ENCODE peak calls at places on chromosomes 5 and 9, in four cellular contexts. G is A549, Y is K562, M is GM12878. V is an unnamed sample.
A peak's percentile ranks its signal among the peaks of the same experiment; 100 is the strongest.

GRCh38 chr5:54094706-54095105 is 215.7 kb downstream of the ARL15 start:
- DNase-seq in G (no peak), Y (no peak), M (no peak), V (no peak)

GRCh38 chr5:120394259-120394658 is 69.8 kb upstream of the PRR16 start:
- DNase-seq in G (no peak), Y (no peak), M (no peak), V (no peak)

GRCh38 chr9:36322462-36322861 is 64.2 kb upstream of the GNE start:
- DNase-seq in G (no peak), Y (no peak), M (no peak), V (no peak)

GRCh38 chr9:95438958-95439357 is 77.8 kb downstream of the PTCH1 start:
- DNase-seq in G (no peak), Y (no peak), M (no peak), V (no peak)

GRCh38 chr5:126365446-126366198 is 57.6 kb upstream of the GRAMD2B start:
- DNase-seq in G (no peak), Y (no peak), M (no peak), V (peak; percentile 66)

GRCh38 chr5:115815693-115816225 is 700 bp downstream of the CDO1 start:
- DNase-seq in G (no peak), Y (no peak), M (no peak), V (no peak)

GRCh38 chr5:153629027-153629426 is 138.6 kb downstream of the GRIA1 start:
- DNase-seq in G (no peak), Y (no peak), M (no peak), V (peak; percentile 97)

GRCh38 chr9:136133959-136134484 is 15.3 kb upstream of the TMEM250 start:
- DNase-seq in G (no peak), Y (no peak), M (no peak), V (no peak)

GRCh38 chr9:104766025-104766424 is 2.1 kb downstream of the NIPSNAP3B start:
- DNase-seq in G (no peak), Y (no peak), M (no peak), V (no peak)

GRCh38 chr5:95647886-95648860 is 1.6 kb downstream of the RFESD start:
- DNase-seq in G (no peak), Y (peak; percentile 39), M (no peak), V (peak; percentile 26)

GRCh38 chr5:154794525-154795234 is 39.5 kb downstream of the LARP1 start:
- DNase-seq in G (no peak), Y (no peak), M (no peak), V (peak; percentile 85)

GRCh38 chr9:127066775-127067111 is 55.7 kb downstream of the ANGPTL2 start:
- DNase-seq in G (no peak), Y (no peak), M (no peak), V (peak; percentile 79)

GRCh38 chr5:94562327-94562971 is 56.0 kb downstream of the KIAA0825 start:
- DNase-seq in G (no peak), Y (no peak), M (no peak), V (no peak)

GRCh38 chr5:113682497-113683136 is 169.1 kb downstream of the YTHDC2 start:
- DNase-seq in G (no peak), Y (no peak), M (no peak), V (peak; percentile 8)

GRCh38 chr9:35549466-35549865 is 55.6 kb upstream of the TESK1 start:
- DNase-seq in G (no peak), Y (no peak), M (no peak), V (no peak)

GRCh38 chr9:133524146-133524545 is 613 bp downstream of the MYMK start:
- DNase-seq in G (no peak), Y (no peak), M (no peak), V (no peak)

GRCh38 chr9:133520121-133520835 is 4.5 kb downstream of the MYMK start:
- DNase-seq in G (no peak), Y (no peak), M (no peak), V (no peak)

GRCh38 chr9:133521122-133522072 is 3.4 kb downstream of the MYMK start:
- DNase-seq in G (no peak), Y (no peak), M (no peak), V (no peak)

GRCh38 chr9:133523096-133523495 is 1.7 kb downstream of the MYMK start:
- DNase-seq in G (no peak), Y (no peak), M (no peak), V (no peak)

GRCh38 chr9:133522073-133522910 is 2.5 kb downstream of the MYMK start:
- DNase-seq in G (no peak), Y (no peak), M (no peak), V (no peak)
- TF ChIP-seq SMC3 in G (no peak), Y (no peak), M (no peak), V (no peak)

DNA sequence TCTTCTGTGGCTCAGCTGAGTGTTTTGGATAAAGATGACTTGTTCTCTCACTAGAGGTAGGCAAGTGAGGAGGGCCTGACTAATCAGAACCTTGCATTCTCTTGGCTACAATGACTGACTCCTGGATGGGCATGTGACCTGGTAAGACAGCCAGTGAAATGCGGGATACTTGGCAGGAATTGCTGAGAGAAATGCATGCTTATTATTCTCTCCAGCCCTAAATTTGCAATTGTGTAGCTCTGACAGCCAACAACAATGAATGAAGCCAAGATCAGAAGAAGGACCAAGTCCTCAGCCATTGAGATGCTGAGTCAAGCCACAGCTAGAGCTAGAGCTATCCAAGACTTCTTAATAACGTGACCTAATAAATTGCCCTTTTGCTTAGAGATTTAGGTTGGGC is 490.6 kb upstream of the ZNF608 start:
- DNase-seq in G (no peak), Y (no peak), M (no peak), V (no peak)
- TF ChIP-seq ELK1 in G (no peak), Y (no peak), M (no peak), V (no peak)

DNA sequence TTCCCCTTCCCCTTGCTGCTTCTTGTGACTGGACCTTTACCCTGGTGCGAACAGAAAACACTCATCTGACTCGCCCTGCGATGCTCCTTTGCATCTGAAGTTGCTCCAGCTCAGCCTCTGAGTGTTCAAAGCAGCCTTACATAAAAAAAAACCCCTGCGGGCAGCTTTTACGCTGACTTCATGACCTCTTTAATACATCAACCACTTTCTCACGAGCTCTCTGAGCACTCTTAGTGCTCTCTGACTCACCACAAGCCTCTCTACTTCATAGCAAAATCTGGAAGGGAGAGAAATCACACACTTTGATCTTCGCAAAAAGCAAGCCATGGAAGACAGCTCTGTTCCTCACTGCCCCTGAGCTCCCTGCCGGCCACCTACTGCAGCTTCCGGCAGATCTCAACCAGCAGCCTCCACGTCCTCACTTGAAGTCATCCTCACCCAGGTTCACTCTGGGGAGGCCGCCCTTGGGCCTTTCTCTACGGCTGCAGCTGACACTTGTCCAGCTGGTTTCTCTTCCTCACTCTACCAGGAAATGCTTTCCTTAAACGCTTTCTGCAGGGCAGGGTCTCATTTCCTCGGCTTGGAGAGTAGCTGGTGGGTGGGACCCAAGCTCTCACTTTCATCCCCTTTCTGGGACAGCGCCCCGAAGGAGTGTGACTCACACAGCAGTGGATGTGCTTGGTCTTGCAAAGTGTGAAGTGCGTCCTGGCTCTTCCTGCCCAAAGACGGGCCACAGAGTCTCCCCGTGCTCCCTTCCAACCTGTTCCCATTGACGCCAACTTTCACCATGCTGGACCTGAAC is 5.3 kb downstream of the SLC34A1 start:
- DNase-seq in G (no peak), Y (no peak), M (peak; percentile 71), V (peak; percentile 96)
- TF ChIP-seq USF2 in G (no peak), Y (no peak), M (no peak), V (no peak)

DNA sequence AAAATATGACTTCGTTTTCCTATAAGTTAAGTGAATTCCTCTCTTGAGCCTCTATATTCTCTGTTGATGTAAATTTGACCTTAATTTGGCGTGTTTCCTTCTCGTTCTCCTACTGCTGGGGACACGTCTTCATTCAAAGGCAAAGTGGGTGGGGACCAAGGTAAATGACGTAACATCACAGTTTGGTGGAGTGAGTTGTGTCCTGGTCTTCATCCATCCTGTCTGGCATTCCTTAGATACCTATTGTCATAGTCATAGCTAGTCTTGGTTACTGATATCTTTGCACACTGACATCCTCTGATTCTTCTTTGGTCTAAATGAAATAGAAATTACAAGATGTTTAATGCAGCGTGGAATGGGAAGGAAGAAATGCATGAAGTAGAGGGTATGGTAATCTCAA is 108.5 kb downstream of the NNT start:
- DNase-seq in G (no peak), Y (no peak), M (no peak), V (peak; percentile 47)
- TF ChIP-seq SMC3 in G (no peak), Y (no peak), M (no peak), V (no peak)

DNA sequence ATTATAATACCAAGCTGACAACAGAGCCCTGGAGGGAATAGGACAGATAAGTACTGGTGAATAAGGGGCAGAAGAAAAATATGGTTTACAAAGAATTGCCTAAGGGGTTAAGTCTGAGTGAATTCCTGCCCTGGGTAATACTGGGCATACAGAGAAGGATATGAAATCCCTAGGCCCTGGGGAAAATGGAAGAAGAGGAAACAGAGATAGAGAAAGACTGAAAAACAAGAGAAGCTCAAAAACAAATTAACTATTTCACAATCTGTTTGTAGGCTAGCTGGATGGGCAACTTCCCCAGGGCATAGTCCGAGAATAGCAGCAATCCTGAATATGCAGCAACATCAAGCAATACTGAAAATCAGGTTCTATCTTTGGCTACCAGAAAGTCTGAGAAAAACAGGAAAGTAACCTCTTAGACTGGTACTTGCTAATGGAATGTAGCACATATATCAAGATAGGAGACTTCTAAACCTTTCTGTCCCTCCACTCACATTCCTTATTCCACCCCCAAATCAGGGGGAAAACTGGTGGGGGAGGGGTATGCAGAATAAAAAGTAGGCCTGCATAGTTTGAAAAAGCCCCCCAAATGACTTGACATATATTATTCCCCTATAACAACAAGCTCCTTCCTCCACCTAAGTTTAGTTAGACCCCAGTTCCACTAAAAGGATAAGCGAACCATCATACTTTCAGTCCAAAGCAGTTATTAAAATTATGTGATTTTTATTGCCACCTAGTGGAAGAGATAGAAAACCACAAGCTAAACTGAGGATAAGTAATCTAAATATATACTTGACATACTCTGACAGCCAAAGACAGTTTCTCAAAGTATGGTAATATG is 20.6 kb downstream of the SLC38A9 start:
- DNase-seq in G (peak; percentile 27), Y (peak; percentile 18), M (no peak), V (peak; percentile 59)
- TF ChIP-seq ELK1 in G (no peak), Y (no peak), M (no peak), V (no peak)

GRCh38 chr5:133407277-133407632 is 205.1 kb downstream of the FSTL4 start:
- DNase-seq in G (no peak), Y (no peak), M (no peak), V (no peak)

GRCh38 chr5:133410335-133410828 is 202.0 kb downstream of the FSTL4 start:
- DNase-seq in G (no peak), Y (no peak), M (no peak), V (no peak)

GRCh38 chr5:133406632-133407276 is 205.6 kb downstream of the FSTL4 start:
- DNase-seq in G (no peak), Y (no peak), M (no peak), V (no peak)

GRCh38 chr5:133409210-133409674 is 203.1 kb downstream of the FSTL4 start:
- DNase-seq in G (no peak), Y (no peak), M (no peak), V (no peak)

DNA sequence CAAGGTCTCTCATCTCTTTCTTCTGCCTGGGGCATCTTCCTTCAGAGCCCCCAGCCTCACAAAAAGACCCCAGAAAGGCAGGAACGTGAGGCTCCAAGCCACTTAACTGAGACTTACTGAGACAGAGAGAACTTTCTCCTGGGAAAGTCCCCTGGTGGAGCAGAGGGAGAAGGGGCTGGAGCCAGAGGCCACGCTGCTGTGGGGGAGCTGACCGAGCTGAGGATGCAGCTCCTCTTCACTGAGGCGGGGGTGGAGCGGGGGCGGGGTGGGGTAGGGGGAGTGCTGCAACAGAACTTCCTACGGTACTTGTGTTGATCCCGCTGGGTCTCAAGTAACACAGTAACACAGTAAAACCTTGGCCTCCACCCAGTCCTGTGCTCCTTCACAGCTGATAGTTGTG is 204.0 kb downstream of the FSTL4 start:
- DNase-seq in G (no peak), Y (no peak), M (no peak), V (no peak)
- TF ChIP-seq USF2 in G (no peak), Y (no peak), M (no peak), V (no peak)

GRCh38 chr9:97562542-97562941 is 61.1 kb downstream of the TMOD1 start:
- DNase-seq in G (no peak), Y (no peak), M (no peak), V (no peak)
- TF ChIP-seq SMC3 in G (no peak), Y (no peak), M (no peak), V (no peak)